ENCODE peak calls at places on chromosome 16, in eight cellular contexts. A is activated T-cell treated with anti-CD3 and anti-CD28 coated beads, Interleukin-2, amount 50 U/mL, for 72 hours; T is T-cell; N is activated CD4-positive, alpha-beta memory T cell treated with anti-CD3 and anti-CD28 coated beads for 36 hours; D is fibroblast of the aortic adventitia; O is right cardiac atrium; U is omental fat pad; Q is stomach. L is an unnamed sample.

GRCh38 chr16:10922328-10923145 is 19.7 kb downstream of the DEXI start:
- DNase-seq in D (peak; percentile 30), O (peak; percentile 92), T (no peak), Q (no peak), U (peak; percentile 80), A (no peak), N (no peak), L (no peak)

GRCh38 chr16:82874672-82875071 is 247.9 kb downstream of the CDH13 start:
- DNase-seq in U (no peak), Q (no peak), D (no peak), T (no peak), N (no peak), O (no peak), A (no peak), L (no peak)

GRCh38 chr16:72876221-72876620 is 171.7 kb downstream of the ZFHX3 start:
- DNase-seq in T (no peak), A (peak; percentile 3), N (peak; percentile 20), U (no peak), D (peak; percentile 72), Q (peak; percentile 32), O (peak; percentile 88), L (no peak)

GRCh38 chr16:85750827-85751641 is at the start of gene C16orf74:
- DNase-seq in U (no peak), D (peak; percentile 41), T (no peak), O (peak; percentile 82), A (peak; percentile 19), N (no peak), Q (peak; percentile 68), L (no peak)

GRCh38 chr16:30028438-30029093 is 2.5 kb downstream of the TLCD3B start:
- DNase-seq in Q (no peak), A (peak; percentile 41), U (no peak), O (peak; percentile 62), N (peak; percentile 47), D (no peak), T (no peak), L (no peak)

GRCh38 chr16:75114179-75114945 is 2.2 kb downstream of the LDHD start:
- DNase-seq in O (peak; percentile 58), A (no peak), D (no peak), T (no peak), N (no peak), Q (no peak), U (no peak), L (no peak)

GRCh38 chr16:81582655-81583441 is 138.2 kb downstream of the CMIP start:
- DNase-seq in U (no peak), T (no peak), N (no peak), Q (no peak), O (peak; percentile 62), D (no peak), A (no peak), L (no peak)

GRCh38 chr16:81366316-81366932 is 51.7 kb downstream of the GAN start:
- DNase-seq in N (no peak), Q (no peak), T (no peak), A (peak; percentile 12), U (no peak), O (no peak), D (peak; percentile 76), L (no peak)

GRCh38 chr16:66265556-66266133 is 100.8 kb upstream of the CDH5 start:
- DNase-seq in Q (no peak), T (no peak), U (no peak), D (no peak), O (no peak), A (no peak), N (no peak), L (no peak)

GRCh38 chr16:228151-228855 is 946 bp downstream of the LUC7L start:
- DNase-seq in O (no peak), T (no peak), D (no peak), A (peak; percentile 10), Q (no peak), U (no peak), N (peak; percentile 27), L (no peak)

GRCh38 chr16:56603589-56603988 is 4.8 kb upstream of the MT2A start:
- DNase-seq in T (no peak), Q (peak; percentile 61), D (peak; percentile 27), A (no peak), U (no peak), O (peak; percentile 68), N (peak; percentile 37), L (no peak)

GRCh38 chr16:49019826-49020401 is 261.7 kb downstream of the CBLN1 start:
- DNase-seq in N (no peak), A (no peak), O (no peak), D (no peak), Q (no peak), U (no peak), T (no peak), L (no peak)

GRCh38 chr16:11004351-11004750 is 60.0 kb downstream of the CLEC16A start:
- DNase-seq in O (no peak), D (peak; percentile 40), T (no peak), Q (no peak), A (no peak), N (no peak), U (no peak), L (no peak)

GRCh38 chr16:49755291-49755611 is 100.7 kb downstream of the ZNF423 start:
- DNase-seq in U (no peak), T (no peak), Q (no peak), N (no peak), D (peak; percentile 71), O (no peak), A (no peak), L (peak; percentile 18)

GRCh38 chr16:31569360-31569717 is 41.6 kb downstream of the AHSP start:
- DNase-seq in D (no peak), N (no peak), O (no peak), T (no peak), A (peak; percentile 9), U (no peak), Q (no peak), L (no peak)

L was measured in epithelial cell of proximal tubule.